ENCODE peak calls at places on chromosomes 6 and 20, in nine cellular contexts. One of them, this sample, is unnamed.

GRCh38 chr20:3751664-3752385 is 15.7 kb downstream of the ADISSP start:
- DNase-seq in SHP77 treated with DMSO at 0.1 percent for 48 hours: no peak
- DNase-seq in stimulated activated CD8-positive, alpha-beta memory T cell treated with anti-CD3 and anti-CD28 coated beads, Interleukin-7, amount 100 ng/mL, for 24 hours: peak
- DNase-seq in A172: no peak
- DNase-seq in fibroblast of pulmonary artery: no peak
- DNase-seq in choroid plexus epithelial cell: no peak
- DNase-seq in NCI-H446 treated with DMSO at 0.1 percent for 48 hours: no peak
- DNase-seq in substantia nigra: no peak
- DNase-seq in RWPE1: peak
- DNase-seq in this sample: no peak

GRCh38 chr20:64181391-64181790 is 17.1 kb downstream of the MYT1 start:
- DNase-seq in A172: no peak
- DNase-seq in stimulated activated CD8-positive, alpha-beta memory T cell treated with anti-CD3 and anti-CD28 coated beads, Interleukin-7, amount 100 ng/mL, for 24 hours: no peak
- DNase-seq in fibroblast of pulmonary artery: no peak
- DNase-seq in substantia nigra: no peak
- DNase-seq in NCI-H446 treated with DMSO at 0.1 percent for 48 hours: no peak
- DNase-seq in SHP77 treated with DMSO at 0.1 percent for 48 hours: no peak
- DNase-seq in RWPE1: no peak
- DNase-seq in choroid plexus epithelial cell: no peak
- DNase-seq in this sample: no peak

GRCh38 chr6:101150226-101150625 is 243.3 kb upstream of the GRIK2 start:
- DNase-seq in substantia nigra: no peak
- DNase-seq in RWPE1: no peak
- DNase-seq in fibroblast of pulmonary artery: no peak
- DNase-seq in A172: no peak
- DNase-seq in choroid plexus epithelial cell: no peak
- DNase-seq in NCI-H446 treated with DMSO at 0.1 percent for 48 hours: no peak
- DNase-seq in stimulated activated CD8-positive, alpha-beta memory T cell treated with anti-CD3 and anti-CD28 coated beads, Interleukin-7, amount 100 ng/mL, for 24 hours: no peak
- DNase-seq in SHP77 treated with DMSO at 0.1 percent for 48 hours: no peak
- DNase-seq in this sample: no peak

GRCh38 chr6:120526576-120526975 is 807.7 kb downstream of the TBC1D32 start:
- DNase-seq in RWPE1: no peak
- DNase-seq in substantia nigra: no peak
- DNase-seq in fibroblast of pulmonary artery: no peak
- DNase-seq in choroid plexus epithelial cell: no peak
- DNase-seq in NCI-H446 treated with DMSO at 0.1 percent for 48 hours: no peak
- DNase-seq in A172: no peak
- DNase-seq in stimulated activated CD8-positive, alpha-beta memory T cell treated with anti-CD3 and anti-CD28 coated beads, Interleukin-7, amount 100 ng/mL, for 24 hours: no peak
- DNase-seq in SHP77 treated with DMSO at 0.1 percent for 48 hours: no peak
- DNase-seq in this sample: no peak

GRCh38 chr20:58056021-58056591 is 172.3 kb downstream of the ANKRD60 start:
- DNase-seq in fibroblast of pulmonary artery: no peak
- DNase-seq in RWPE1: no peak
- DNase-seq in substantia nigra: no peak
- DNase-seq in stimulated activated CD8-positive, alpha-beta memory T cell treated with anti-CD3 and anti-CD28 coated beads, Interleukin-7, amount 100 ng/mL, for 24 hours: no peak
- DNase-seq in A172: no peak
- DNase-seq in SHP77 treated with DMSO at 0.1 percent for 48 hours: no peak
- DNase-seq in NCI-H446 treated with DMSO at 0.1 percent for 48 hours: no peak
- DNase-seq in choroid plexus epithelial cell: no peak
- DNase-seq in this sample: no peak

GRCh38 chr20:64044484-64045247 is 4.8 kb downstream of the SOX18 start:
- DNase-seq in choroid plexus epithelial cell: peak
- DNase-seq in RWPE1: peak
- DNase-seq in stimulated activated CD8-positive, alpha-beta memory T cell treated with anti-CD3 and anti-CD28 coated beads, Interleukin-7, amount 100 ng/mL, for 24 hours: no peak
- DNase-seq in NCI-H446 treated with DMSO at 0.1 percent for 48 hours: peak
- DNase-seq in SHP77 treated with DMSO at 0.1 percent for 48 hours: no peak
- DNase-seq in A172: peak
- DNase-seq in substantia nigra: no peak
- DNase-seq in fibroblast of pulmonary artery: peak
- DNase-seq in this sample: peak

GRCh38 chr20:64212750-64213149 is 42.8 kb upstream of the PCMTD2 start:
- DNase-seq in choroid plexus epithelial cell: peak
- DNase-seq in A172: no peak
- DNase-seq in RWPE1: no peak
- DNase-seq in substantia nigra: peak
- DNase-seq in stimulated activated CD8-positive, alpha-beta memory T cell treated with anti-CD3 and anti-CD28 coated beads, Interleukin-7, amount 100 ng/mL, for 24 hours: no peak
- DNase-seq in NCI-H446 treated with DMSO at 0.1 percent for 48 hours: no peak
- DNase-seq in fibroblast of pulmonary artery: peak
- DNase-seq in SHP77 treated with DMSO at 0.1 percent for 48 hours: no peak
- DNase-seq in this sample: peak

GRCh38 chr6:87214831-87215230 is 59.5 kb downstream of the ZNF292 start:
- DNase-seq in SHP77 treated with DMSO at 0.1 percent for 48 hours: no peak
- DNase-seq in choroid plexus epithelial cell: no peak
- DNase-seq in substantia nigra: no peak
- DNase-seq in NCI-H446 treated with DMSO at 0.1 percent for 48 hours: no peak
- DNase-seq in RWPE1: no peak
- DNase-seq in stimulated activated CD8-positive, alpha-beta memory T cell treated with anti-CD3 and anti-CD28 coated beads, Interleukin-7, amount 100 ng/mL, for 24 hours: no peak
- DNase-seq in A172: no peak
- DNase-seq in fibroblast of pulmonary artery: no peak
- DNase-seq in this sample: no peak

GRCh38 chr6:42017021-42017643 is 33.2 kb upstream of the TAF8 start:
- DNase-seq in stimulated activated CD8-positive, alpha-beta memory T cell treated with anti-CD3 and anti-CD28 coated beads, Interleukin-7, amount 100 ng/mL, for 24 hours: no peak
- DNase-seq in fibroblast of pulmonary artery: peak
- DNase-seq in A172: peak
- DNase-seq in substantia nigra: no peak
- DNase-seq in NCI-H446 treated with DMSO at 0.1 percent for 48 hours: no peak
- DNase-seq in choroid plexus epithelial cell: peak
- DNase-seq in SHP77 treated with DMSO at 0.1 percent for 48 hours: no peak
- DNase-seq in RWPE1: no peak
- DNase-seq in this sample: peak

GRCh38 chr6:53408826-53409225 is 60.1 kb upstream of the ELOVL5 start:
- DNase-seq in fibroblast of pulmonary artery: no peak
- DNase-seq in SHP77 treated with DMSO at 0.1 percent for 48 hours: no peak
- DNase-seq in substantia nigra: no peak
- DNase-seq in RWPE1: no peak
- DNase-seq in A172: no peak
- DNase-seq in stimulated activated CD8-positive, alpha-beta memory T cell treated with anti-CD3 and anti-CD28 coated beads, Interleukin-7, amount 100 ng/mL, for 24 hours: no peak
- DNase-seq in NCI-H446 treated with DMSO at 0.1 percent for 48 hours: no peak
- DNase-seq in choroid plexus epithelial cell: no peak
- DNase-seq in this sample: no peak

GRCh38 chr20:63035284-63036185 is 28.8 kb upstream of the BHLHE23 start:
- DNase-seq in substantia nigra: no peak
- DNase-seq in SHP77 treated with DMSO at 0.1 percent for 48 hours: no peak
- DNase-seq in NCI-H446 treated with DMSO at 0.1 percent for 48 hours: no peak
- DNase-seq in RWPE1: no peak
- DNase-seq in A172: no peak
- DNase-seq in stimulated activated CD8-positive, alpha-beta memory T cell treated with anti-CD3 and anti-CD28 coated beads, Interleukin-7, amount 100 ng/mL, for 24 hours: no peak
- DNase-seq in choroid plexus epithelial cell: no peak
- DNase-seq in fibroblast of pulmonary artery: no peak
- DNase-seq in this sample: no peak

This sample was measured in fibroblast of the aortic adventitia.